ENCODE peak calls at places on chromosomes 13 and 19, in seven cellular contexts. One of them, this sample, is unnamed.

GRCh38 chr13:30143671-30144400 is 163.5 kb downstream of the KATNAL1 start:
- DNase-seq in body of pancreas: no peak
- DNase-seq in right lobe of liver: no peak
- DNase-seq in H1: no peak
- DNase-seq in spleen: no peak
- DNase-seq in thyroid gland: no peak
- DNase-seq in sigmoid colon: no peak
- DNase-seq in this sample: no peak

GRCh38 chr13:27355894-27356293 is 68.5 kb upstream of the GTF3A start:
- DNase-seq in spleen: no peak
- DNase-seq in body of pancreas: no peak
- DNase-seq in right lobe of liver: no peak
- DNase-seq in H1: no peak
- DNase-seq in sigmoid colon: no peak
- DNase-seq in thyroid gland: no peak
- DNase-seq in this sample: no peak

GRCh38 chr19:33376423-33376822 is 2.9 kb downstream of the CEBPG start:
- DNase-seq in sigmoid colon: peak
- DNase-seq in body of pancreas: peak
- DNase-seq in thyroid gland: peak
- DNase-seq in spleen: no peak
- DNase-seq in H1: no peak
- DNase-seq in right lobe of liver: peak
- DNase-seq in this sample: no peak

GRCh38 chr13:36718146-36718545 is 44.3 kb downstream of the SERTM1 start:
- DNase-seq in sigmoid colon: no peak
- DNase-seq in H1: no peak
- DNase-seq in thyroid gland: no peak
- DNase-seq in spleen: no peak
- DNase-seq in body of pancreas: no peak
- DNase-seq in right lobe of liver: no peak
- DNase-seq in this sample: no peak

GRCh38 chr13:25862156-25862555 is 189.7 kb downstream of the SHISA2 start:
- DNase-seq in thyroid gland: no peak
- DNase-seq in body of pancreas: no peak
- DNase-seq in right lobe of liver: no peak
- DNase-seq in spleen: no peak
- DNase-seq in sigmoid colon: no peak
- DNase-seq in H1: no peak
- DNase-seq in this sample: no peak

GRCh38 chr13:39410089-39410901 is 192.7 kb downstream of the LHFPL6 start:
- DNase-seq in right lobe of liver: no peak
- DNase-seq in spleen: no peak
- DNase-seq in sigmoid colon: no peak
- DNase-seq in thyroid gland: no peak
- DNase-seq in H1: no peak
- DNase-seq in body of pancreas: no peak
- DNase-seq in this sample: no peak

GRCh38 chr13:98450495-98451167 is 126.3 kb downstream of the STK24 start:
- DNase-seq in H1: no peak
- DNase-seq in thyroid gland: peak
- DNase-seq in body of pancreas: no peak
- DNase-seq in spleen: no peak
- DNase-seq in right lobe of liver: no peak
- DNase-seq in sigmoid colon: peak
- DNase-seq in this sample: no peak

GRCh38 chr13:97798171-97798821 is 155.2 kb upstream of the IPO5 start:
- DNase-seq in H1: no peak
- DNase-seq in right lobe of liver: no peak
- DNase-seq in body of pancreas: no peak
- DNase-seq in spleen: no peak
- DNase-seq in sigmoid colon: no peak
- DNase-seq in thyroid gland: no peak
- DNase-seq in this sample: no peak

GRCh38 chr13:39159971-39160370 is 121.7 kb downstream of the NHLRC3 start:
- DNase-seq in right lobe of liver: no peak
- DNase-seq in H1: no peak
- DNase-seq in body of pancreas: no peak
- DNase-seq in thyroid gland: no peak
- DNase-seq in spleen: no peak
- DNase-seq in sigmoid colon: no peak
- DNase-seq in this sample: no peak

GRCh38 chr13:48591889-48592725 is 59.2 kb upstream of the RCBTB2 start:
- DNase-seq in body of pancreas: no peak
- DNase-seq in H1: no peak
- DNase-seq in right lobe of liver: no peak
- DNase-seq in spleen: no peak
- DNase-seq in thyroid gland: no peak
- DNase-seq in sigmoid colon: no peak
- DNase-seq in this sample: no peak

GRCh38 chr19:18415177-18415867 is 3.9 kb upstream of the SSBP4 start:
- DNase-seq in H1: no peak
- DNase-seq in right lobe of liver: peak
- DNase-seq in spleen: peak
- DNase-seq in thyroid gland: no peak
- DNase-seq in body of pancreas: no peak
- DNase-seq in sigmoid colon: peak
- DNase-seq in this sample: peak

GRCh38 chr13:74290324-74290773 is 156.1 kb upstream of the KLF12 start:
- DNase-seq in right lobe of liver: no peak
- DNase-seq in body of pancreas: no peak
- DNase-seq in H1: no peak
- DNase-seq in spleen: no peak
- DNase-seq in thyroid gland: peak
- DNase-seq in sigmoid colon: no peak
- DNase-seq in this sample: peak

GRCh38 chr19:3576696-3577443 is 4.1 kb downstream of the HMG20B start:
- DNase-seq in right lobe of liver: no peak
- DNase-seq in spleen: no peak
- DNase-seq in body of pancreas: no peak
- DNase-seq in H1: peak
- DNase-seq in thyroid gland: peak
- DNase-seq in sigmoid colon: peak
- DNase-seq in this sample: peak

GRCh38 chr13:114022309-114022669 is 48.4 kb upstream of the C13orf46 start:
- DNase-seq in sigmoid colon: no peak
- DNase-seq in H1: no peak
- DNase-seq in spleen: no peak
- DNase-seq in right lobe of liver: no peak
- DNase-seq in thyroid gland: no peak
- DNase-seq in body of pancreas: no peak
- DNase-seq in this sample: no peak

GRCh38 chr19:10412257-10412977 is 7.9 kb upstream of the PDE4A start:
- DNase-seq in H1: no peak
- DNase-seq in spleen: no peak
- DNase-seq in sigmoid colon: no peak
- DNase-seq in body of pancreas: no peak
- DNase-seq in thyroid gland: no peak
- DNase-seq in right lobe of liver: no peak
- DNase-seq in this sample: no peak

GRCh38 chr13:50085063-50085462 is 69.8 kb downstream of the KCNRG start:
- DNase-seq in sigmoid colon: no peak
- DNase-seq in H1: no peak
- DNase-seq in spleen: no peak
- DNase-seq in body of pancreas: no peak
- DNase-seq in right lobe of liver: no peak
- DNase-seq in thyroid gland: no peak
- DNase-seq in this sample: no peak

GRCh38 chr13:67230774-67231480 is 791 bp upstream of the PCDH9 start:
- DNase-seq in H1: peak
- DNase-seq in spleen: peak
- DNase-seq in right lobe of liver: peak
- DNase-seq in body of pancreas: peak
- DNase-seq in sigmoid colon: peak
- DNase-seq in thyroid gland: peak
- DNase-seq in this sample: peak

GRCh38 chr13:99871249-99871898 is 100.2 kb downstream of the ZIC5 start:
- DNase-seq in H1: no peak
- DNase-seq in thyroid gland: no peak
- DNase-seq in right lobe of liver: no peak
- DNase-seq in body of pancreas: no peak
- DNase-seq in sigmoid colon: no peak
- DNase-seq in spleen: no peak
- DNase-seq in this sample: no peak

GRCh38 chr13:113158946-113159345 is 498 bp downstream of the PROZ start:
- DNase-seq in thyroid gland: no peak
- DNase-seq in sigmoid colon: no peak
- DNase-seq in H1: no peak
- DNase-seq in right lobe of liver: peak
- DNase-seq in spleen: no peak
- DNase-seq in body of pancreas: no peak
- DNase-seq in this sample: no peak

GRCh38 chr13:77312311-77312710 is 14.6 kb downstream of the MYCBP2 start:
- DNase-seq in right lobe of liver: no peak
- DNase-seq in spleen: no peak
- DNase-seq in thyroid gland: no peak
- DNase-seq in sigmoid colon: no peak
- DNase-seq in body of pancreas: no peak
- DNase-seq in H1: no peak
- DNase-seq in this sample: no peak

GRCh38 chr13:51733656-51734334 is 70.2 kb downstream of the DHRS12 start:
- DNase-seq in H1: no peak
- DNase-seq in thyroid gland: no peak
- DNase-seq in sigmoid colon: no peak
- DNase-seq in spleen: no peak
- DNase-seq in body of pancreas: no peak
- DNase-seq in right lobe of liver: no peak
- DNase-seq in this sample: no peak

GRCh38 chr13:30681489-30682242 is 53.7 kb upstream of the ALOX5AP start:
- DNase-seq in body of pancreas: no peak
- DNase-seq in thyroid gland: no peak
- DNase-seq in sigmoid colon: no peak
- DNase-seq in right lobe of liver: no peak
- DNase-seq in spleen: no peak
- DNase-seq in H1: no peak
- DNase-seq in this sample: no peak

GRCh38 chr13:111536239-111536638 is 215.8 kb downstream of the TEX29 start:
- DNase-seq in spleen: no peak
- DNase-seq in H1: no peak
- DNase-seq in thyroid gland: no peak
- DNase-seq in sigmoid colon: no peak
- DNase-seq in body of pancreas: no peak
- DNase-seq in right lobe of liver: no peak
- DNase-seq in this sample: no peak

GRCh38 chr13:45658586-45659235 is 43.2 kb upstream of the ERICH6B start:
- DNase-seq in H1: no peak
- DNase-seq in right lobe of liver: no peak
- DNase-seq in sigmoid colon: no peak
- DNase-seq in body of pancreas: no peak
- DNase-seq in spleen: no peak
- DNase-seq in thyroid gland: no peak
- DNase-seq in this sample: no peak

GRCh38 chr13:32035701-32036100 is 4.1 kb downstream of the FRY start:
- DNase-seq in body of pancreas: no peak
- DNase-seq in thyroid gland: no peak
- DNase-seq in H1: no peak
- DNase-seq in spleen: no peak
- DNase-seq in right lobe of liver: no peak
- DNase-seq in sigmoid colon: no peak
- DNase-seq in this sample: no peak

GRCh38 chr19:40280608-40281221 is 4.4 kb downstream of the AKT2 start:
- DNase-seq in right lobe of liver: peak
- DNase-seq in spleen: peak
- DNase-seq in H1: no peak
- DNase-seq in thyroid gland: peak
- DNase-seq in body of pancreas: peak
- DNase-seq in sigmoid colon: no peak
- DNase-seq in this sample: no peak

GRCh38 chr19:40279120-40279551 is 6.0 kb downstream of the AKT2 start:
- DNase-seq in H1: no peak
- DNase-seq in sigmoid colon: peak
- DNase-seq in thyroid gland: peak
- DNase-seq in body of pancreas: no peak
- DNase-seq in right lobe of liver: no peak
- DNase-seq in spleen: peak
- DNase-seq in this sample: no peak

GRCh38 chr19:40277356-40277755 is 7.8 kb downstream of the AKT2 start:
- DNase-seq in body of pancreas: no peak
- DNase-seq in sigmoid colon: peak
- DNase-seq in right lobe of liver: no peak
- DNase-seq in thyroid gland: no peak
- DNase-seq in spleen: peak
- DNase-seq in H1: no peak
- DNase-seq in this sample: no peak

GRCh38 chr19:40279761-40280607 is 5.2 kb downstream of the AKT2 start:
- DNase-seq in sigmoid colon: no peak
- DNase-seq in spleen: peak
- DNase-seq in thyroid gland: peak
- DNase-seq in right lobe of liver: no peak
- DNase-seq in body of pancreas: no peak
- DNase-seq in H1: no peak
- DNase-seq in this sample: no peak

GRCh38 chr19:40278361-40279045 is 6.6 kb downstream of the AKT2 start:
- DNase-seq in spleen: peak
- DNase-seq in body of pancreas: no peak
- DNase-seq in H1: no peak
- DNase-seq in sigmoid colon: peak
- DNase-seq in thyroid gland: peak
- DNase-seq in right lobe of liver: no peak
- DNase-seq in this sample: no peak
- H3K4me3 ChIP-seq in spleen: peak
- H3K4me3 ChIP-seq in body of pancreas: no peak
- H3K4me3 ChIP-seq in H1: no peak
- H3K4me3 ChIP-seq in sigmoid colon: peak
- H3K4me3 ChIP-seq in thyroid gland: no peak
- H3K4me3 ChIP-seq in right lobe of liver: no peak
- H3K4me3 ChIP-seq in this sample: no peak

GRCh38 chr19:54115071-54116063 is at the start of the genes PRPF31 and TFPT:
- DNase-seq in thyroid gland: peak
- DNase-seq in sigmoid colon: peak
- DNase-seq in spleen: peak
- DNase-seq in body of pancreas: peak
- DNase-seq in H1: peak
- DNase-seq in right lobe of liver: peak
- DNase-seq in this sample: peak
- TF ChIP-seq POLR2A in thyroid gland: peak
- TF ChIP-seq POLR2A in sigmoid colon: peak
- TF ChIP-seq POLR2A in spleen: peak
- TF ChIP-seq POLR2A in body of pancreas: peak
- TF ChIP-seq POLR2A in H1: peak
- TF ChIP-seq POLR2A in right lobe of liver: peak
- TF ChIP-seq POLR2A in this sample: peak

DNA sequence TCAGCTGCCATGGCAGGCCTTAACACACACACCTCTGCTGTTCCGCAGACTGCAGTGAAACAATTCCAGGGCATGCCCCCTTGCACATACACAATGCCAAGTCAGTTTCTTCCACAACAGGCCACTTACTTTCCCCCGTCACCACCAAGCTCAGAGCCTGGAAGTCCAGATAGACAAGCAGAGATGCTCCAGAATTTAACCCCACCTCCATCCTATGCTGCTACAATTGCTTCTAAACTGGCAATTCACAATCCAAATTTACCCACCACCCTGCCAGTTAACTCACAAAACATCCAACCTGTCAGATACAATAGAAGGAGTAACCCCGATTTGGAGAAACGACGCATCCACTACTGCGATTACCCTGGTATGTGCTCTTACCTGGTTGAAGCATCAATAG is 3.6 kb downstream of the KLF5 start:
- DNase-seq in right lobe of liver: no peak
- DNase-seq in body of pancreas: no peak
- DNase-seq in H1: no peak
- DNase-seq in sigmoid colon: no peak
- DNase-seq in spleen: no peak
- DNase-seq in thyroid gland: no peak
- DNase-seq in this sample: no peak
- H3K4me3 ChIP-seq in right lobe of liver: no peak
- H3K4me3 ChIP-seq in body of pancreas: no peak
- H3K4me3 ChIP-seq in H1: no peak
- H3K4me3 ChIP-seq in sigmoid colon: no peak
- H3K4me3 ChIP-seq in spleen: no peak
- H3K4me3 ChIP-seq in thyroid gland: no peak
- H3K4me3 ChIP-seq in this sample: peak

GRCh38 chr19:6424190-6424938 is at the start of gene KHSRP:
- DNase-seq in sigmoid colon: peak
- DNase-seq in right lobe of liver: no peak
- DNase-seq in spleen: no peak
- DNase-seq in H1: peak
- DNase-seq in thyroid gland: peak
- DNase-seq in body of pancreas: no peak
- DNase-seq in this sample: peak
- TF ChIP-seq POLR2A in sigmoid colon: peak
- TF ChIP-seq POLR2A in right lobe of liver: peak
- TF ChIP-seq POLR2A in spleen: peak
- TF ChIP-seq POLR2A in H1: peak
- TF ChIP-seq POLR2A in thyroid gland: no peak
- TF ChIP-seq POLR2A in body of pancreas: peak
- TF ChIP-seq POLR2A in this sample: peak

This sample was measured in adrenal gland.